ENCODE peak calls at places on chromosomes 16 and 17, in four cellular contexts. I is HepG2, G is H1, O is HCT116. M is an unnamed sample. For H3K36me3 and H3K4me1, the result is how much of the 10 kb centered on the place peaks cover.

GRCh38 chr17:7404737-7405412 is 978 bp upstream of the TMEM256 start:
- DNase-seq in I (no peak), G (no peak), O (no peak), M (no peak)

GRCh38 chr17:29102046-29102445 is 59.1 kb downstream of the PIPOX start:
- DNase-seq in I (no peak), G (no peak), O (no peak), M (no peak)

GRCh38 chr17:73091770-73092517 is 544 bp downstream of the SLC39A11 start:
- DNase-seq in I (peak), G (no peak), O (no peak), M (peak)

GRCh38 chr16:847681-848445 is 47.3 kb upstream of the GNG13 start:
- DNase-seq in I (no peak), G (no peak), O (no peak), M (no peak)

GRCh38 chr17:74862108-74862901 is 2.6 kb upstream of the GRIN2C start:
- DNase-seq in I (peak), G (no peak), O (no peak), M (no peak)

GRCh38 chr16:29029168-29029994 is 44.5 kb downstream of the LAT start:
- DNase-seq in I (no peak), G (peak), O (no peak), M (peak)

GRCh38 chr16:4505356-4506153 is 29.4 kb downstream of the HMOX2 start:
- DNase-seq in I (no peak), G (no peak), O (no peak), M (no peak)

GRCh38 chr16:49858200-49859129 is 2.6 kb upstream of the ZNF423 start:
- DNase-seq in I (no peak), G (no peak), O (no peak), M (no peak)

GRCh38 chr16:11191665-11192064 is 64.3 kb downstream of the SOCS1 start:
- DNase-seq in I (no peak), G (no peak), O (no peak), M (no peak)

GRCh38 chr16:20385844-20386832 is 18.4 kb downstream of the PDILT start:
- DNase-seq in I (peak), G (peak), O (peak), M (peak)

GRCh38 chr16:19907161-19907992 is 22.7 kb upstream of the GPRC5B start:
- DNase-seq in I (peak), G (peak), O (peak), M (peak)

DNA sequence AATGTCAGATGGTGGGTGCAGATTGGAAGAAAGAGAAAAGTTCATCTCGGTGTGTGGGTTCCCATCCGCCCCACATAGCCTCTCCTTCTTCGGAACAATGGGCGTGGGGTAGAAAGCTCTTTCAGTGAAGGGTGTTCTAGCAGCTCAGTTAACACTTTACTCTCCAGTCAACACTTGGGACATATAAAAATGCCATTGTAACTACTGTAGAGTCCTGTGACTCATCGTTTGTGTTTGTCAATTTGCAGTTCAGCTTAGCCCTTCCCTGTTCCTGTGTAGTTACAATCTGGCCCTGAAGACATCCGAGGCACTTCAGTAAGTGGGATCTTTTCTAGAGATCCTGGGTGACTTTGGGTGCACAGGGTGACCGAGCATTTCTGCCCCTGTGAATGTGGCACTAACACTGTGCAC is 11.5 kb upstream of the CLEC18C start:
- DNase-seq in I (peak), G (no peak), O (no peak), M (no peak)
- TF ChIP-seq ZNF274 in I (no peak), G (no peak), O (no peak), M (no peak)

GRCh38 chr17:19299214-19299747 is 62.1 kb downstream of the EPN2 start:
- DNase-seq in I (no peak), G (no peak), O (no peak), M (no peak)
- H3K36me3 ChIP-seq in I (under half), G (under half), O (under half), M (under half)

GRCh38 chr17:9878361-9878760 is 26.7 kb downstream of the RCVRN start:
- DNase-seq in I (no peak), G (no peak), O (no peak), M (no peak)
- H3K4me1 ChIP-seq in I (under half), G (under half), O (under half), M (under half)

DNA sequence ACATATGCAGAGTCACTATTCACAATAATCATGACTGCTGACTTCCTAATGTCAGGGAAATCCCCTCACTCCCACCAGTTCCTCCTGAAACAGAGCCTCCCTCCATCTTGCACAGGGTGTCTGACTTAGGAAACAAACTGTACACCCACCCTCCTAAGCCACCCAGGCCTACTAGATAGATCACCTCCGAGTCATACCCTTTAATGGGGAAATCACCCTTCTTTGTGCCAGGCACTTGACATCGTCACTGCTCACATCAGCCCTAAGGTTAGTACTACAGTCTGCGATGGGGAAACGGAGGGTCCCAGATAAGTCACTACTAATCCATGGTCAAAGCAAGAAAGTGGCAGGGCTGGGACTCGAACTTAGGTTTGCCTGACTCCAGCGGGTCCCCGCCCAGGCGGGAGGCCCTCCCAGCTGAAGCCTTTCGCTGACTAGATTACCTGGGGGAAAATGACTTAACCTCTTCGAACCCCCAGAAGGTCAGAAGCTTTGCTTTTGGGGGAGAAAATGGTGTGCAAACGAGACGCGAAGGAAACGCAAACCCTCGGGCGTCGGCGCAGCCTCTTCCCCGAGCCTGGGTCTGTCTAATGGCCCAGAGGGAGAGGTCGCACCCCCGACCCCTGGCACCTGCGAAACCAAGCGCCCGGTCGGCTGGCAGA is 3.4 kb upstream of the MLLT6 start:
- DNase-seq in I (peak), G (no peak), O (no peak), M (no peak)
- TF ChIP-seq ZNF274 in I (no peak), G (no peak), O (no peak), M (no peak)

GRCh38 chr17:4064366-4064765 is 78.5 kb downstream of the ZZEF1 start:
- DNase-seq in I (no peak), G (no peak), O (no peak), M (no peak)
- H3K36me3 ChIP-seq in I (under half), G (under half), O (under half), M (half or more)

GRCh38 chr16:66508261-66508913 is 41.5 kb downstream of the TK2 start:
- DNase-seq in I (no peak), G (no peak), O (no peak), M (no peak)

GRCh38 chr16:66508914-66509496 is 40.9 kb downstream of the TK2 start:
- DNase-seq in I (no peak), G (no peak), O (no peak), M (no peak)

GRCh38 chr16:66510711-66511614 is 39.0 kb downstream of the TK2 start:
- DNase-seq in I (no peak), G (no peak), O (no peak), M (no peak)

GRCh38 chr16:66510298-66510697 is 39.6 kb downstream of the TK2 start:
- DNase-seq in I (no peak), G (no peak), O (no peak), M (no peak)

GRCh38 chr16:66509576-66509975 is 40.3 kb downstream of the TK2 start:
- DNase-seq in I (no peak), G (no peak), O (no peak), M (no peak)
- H3K4me1 ChIP-seq in I (under half), G (under half), O (under half), M (under half)

GRCh38 chr17:36931096-36931696 is 6.1 kb upstream of the LHX1 start:
- DNase-seq in I (no peak), G (no peak), O (no peak), M (no peak)
- TF ChIP-seq ZNF274 in I (no peak), G (no peak), O (no peak), M (no peak)

GRCh38 chr17:40150215-40150614 is 9.9 kb downstream of the CASC3 start:
- DNase-seq in I (no peak), G (no peak), O (no peak), M (no peak)
- H3K36me3 ChIP-seq in I (under half), G (half or more), O (under half), M (half or more)

DNA sequence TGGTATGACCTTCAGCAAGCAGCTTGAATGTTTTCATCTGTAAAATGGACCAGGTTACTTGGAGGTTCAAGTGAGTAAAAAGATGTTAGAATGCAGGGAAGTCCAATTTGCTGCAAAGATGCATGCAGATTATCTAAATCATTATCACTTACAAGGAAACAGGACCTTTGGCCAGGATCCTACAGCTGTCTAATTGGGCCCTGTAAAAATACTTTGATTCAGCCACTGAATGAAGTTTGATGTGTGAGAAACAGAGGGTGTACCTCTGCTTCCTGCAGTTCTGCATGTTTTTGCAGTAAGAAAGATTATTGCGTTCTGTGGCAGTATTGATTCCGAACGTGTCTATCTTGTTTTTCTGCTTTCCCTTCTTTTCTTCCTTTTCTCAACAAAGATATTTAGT is 10.2 kb downstream of the CDH13 start:
- DNase-seq in I (no peak), G (no peak), O (no peak), M (no peak)
- H3K4me1 ChIP-seq in I (under half), G (under half), O (under half), M (under half)

GRCh38 chr16:89176147-89176690 is 4.7 kb downstream of the CDH15 start:
- DNase-seq in I (no peak), G (no peak), O (no peak), M (no peak)

GRCh38 chr16:89176717-89177116 is 5.2 kb downstream of the CDH15 start:
- DNase-seq in I (no peak), G (no peak), O (no peak), M (no peak)

GRCh38 chr16:89174877-89175276 is 3.3 kb downstream of the CDH15 start:
- DNase-seq in I (no peak), G (no peak), O (no peak), M (no peak)

GRCh38 chr16:89174055-89174827 is 2.7 kb downstream of the CDH15 start:
- DNase-seq in I (no peak), G (no peak), O (no peak), M (no peak)

DNA sequence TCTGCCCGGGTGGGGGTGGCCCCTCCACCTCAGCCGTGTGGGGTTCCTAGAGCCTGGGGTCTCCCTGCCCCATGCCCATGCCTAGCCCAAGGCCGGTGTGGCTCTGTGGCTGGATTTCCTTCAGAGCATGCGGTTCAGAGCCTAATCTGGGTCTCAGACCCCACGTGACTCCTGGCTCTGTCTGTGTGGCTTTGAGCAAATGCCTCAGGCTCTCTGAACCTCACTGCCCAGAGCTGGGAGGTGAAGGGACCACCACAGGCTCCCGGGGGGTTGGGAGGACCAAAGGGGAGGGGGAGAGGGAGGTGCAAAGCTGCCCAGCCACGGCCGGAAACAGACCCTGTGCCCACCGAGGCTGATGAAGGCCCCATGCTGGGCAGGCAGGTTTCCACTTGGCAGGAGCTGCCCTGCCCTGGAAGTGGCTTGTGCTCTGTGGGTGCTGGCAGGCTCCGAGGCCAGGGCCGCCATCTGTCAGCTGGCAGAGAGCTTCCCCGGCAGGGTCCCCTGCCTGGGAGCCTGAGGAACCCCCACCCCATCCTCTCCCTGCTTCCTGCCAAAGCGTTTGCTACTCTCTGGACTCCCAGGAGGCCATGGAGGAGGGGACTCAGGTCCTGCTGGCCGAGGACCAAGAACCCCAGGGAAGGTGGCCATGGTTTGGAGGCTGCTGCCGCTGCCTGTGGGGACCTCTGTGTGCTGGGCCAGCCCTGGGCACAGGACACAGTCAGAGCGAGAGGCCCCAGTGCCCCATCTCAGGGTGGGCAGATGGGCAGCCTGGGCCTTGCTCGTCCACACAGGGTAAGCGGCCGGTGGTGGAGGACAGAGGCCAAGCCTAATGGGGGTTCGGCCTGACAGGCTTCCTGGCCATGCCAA is 4.0 kb downstream of the CDH15 start:
- DNase-seq in I (no peak), G (no peak), O (no peak), M (no peak)
- TF ChIP-seq ZNF274 in I (no peak), G (no peak), O (no peak), M (no peak)